ENCODE peak calls at places on chromosomes 12 and 14, in five cellular contexts. One of them, this sample, is unnamed.

GRCh38 chr12:110846615-110847566 is at the start of gene CCDC63:
- DNase-seq in GM12878: no peak
- DNase-seq in MM.1S: peak
- DNase-seq in ascending aorta: no peak
- DNase-seq in fibroblast of mammary gland: peak
- DNase-seq in this sample: peak

GRCh38 chr12:107320929-107321618 is 227.7 kb upstream of the CRY1 start:
- DNase-seq in GM12878: no peak
- DNase-seq in MM.1S: no peak
- DNase-seq in ascending aorta: no peak
- DNase-seq in fibroblast of mammary gland: no peak
- DNase-seq in this sample: no peak

GRCh38 chr12:6459004-6459337 is 7.1 kb downstream of the TAPBPL start:
- DNase-seq in GM12878: no peak
- DNase-seq in MM.1S: no peak
- DNase-seq in ascending aorta: no peak
- DNase-seq in fibroblast of mammary gland: no peak
- DNase-seq in this sample: no peak

GRCh38 chr12:116133149-116133548 is 144.3 kb downstream of the MED13L start:
- DNase-seq in GM12878: no peak
- DNase-seq in MM.1S: no peak
- DNase-seq in ascending aorta: no peak
- DNase-seq in fibroblast of mammary gland: peak
- DNase-seq in this sample: no peak

GRCh38 chr14:78181270-78181669 is 11.1 kb downstream of the NRXN3 start:
- DNase-seq in GM12878: no peak
- DNase-seq in MM.1S: no peak
- DNase-seq in ascending aorta: no peak
- DNase-seq in fibroblast of mammary gland: no peak
- DNase-seq in this sample: no peak

GRCh38 chr14:52873694-52874093 is 77.2 kb downstream of the FERMT2 start:
- DNase-seq in GM12878: no peak
- DNase-seq in MM.1S: no peak
- DNase-seq in ascending aorta: no peak
- DNase-seq in fibroblast of mammary gland: peak
- DNase-seq in this sample: no peak

GRCh38 chr14:74555476-74556050 is 56.5 kb downstream of the LTBP2 start:
- DNase-seq in GM12878: no peak
- DNase-seq in MM.1S: no peak
- DNase-seq in ascending aorta: no peak
- DNase-seq in fibroblast of mammary gland: no peak
- DNase-seq in this sample: no peak

GRCh38 chr12:119334459-119335170 is at the start of gene CCDC60:
- DNase-seq in GM12878: no peak
- DNase-seq in MM.1S: no peak
- DNase-seq in ascending aorta: no peak
- DNase-seq in fibroblast of mammary gland: no peak
- DNase-seq in this sample: peak

GRCh38 chr12:168763-169525 is 45.0 kb downstream of the SLC6A12 start:
- DNase-seq in GM12878: no peak
- DNase-seq in MM.1S: no peak
- DNase-seq in ascending aorta: no peak
- DNase-seq in fibroblast of mammary gland: no peak
- DNase-seq in this sample: no peak

GRCh38 chr12:67539329-67539728 is 109.2 kb upstream of the DYRK2 start:
- DNase-seq in GM12878: no peak
- DNase-seq in MM.1S: no peak
- DNase-seq in ascending aorta: no peak
- DNase-seq in fibroblast of mammary gland: no peak
- DNase-seq in this sample: no peak

GRCh38 chr12:3168775-3169221 is 91.6 kb downstream of the TSPAN9 start:
- DNase-seq in GM12878: no peak
- DNase-seq in MM.1S: no peak
- DNase-seq in ascending aorta: no peak
- DNase-seq in fibroblast of mammary gland: peak
- DNase-seq in this sample: peak

GRCh38 chr12:65663648-65664047 is 160.6 kb upstream of the HMGA2 start:
- DNase-seq in GM12878: no peak
- DNase-seq in MM.1S: no peak
- DNase-seq in ascending aorta: no peak
- DNase-seq in fibroblast of mammary gland: peak
- DNase-seq in this sample: no peak

GRCh38 chr12:95470300-95470699 is 3.7 kb upstream of the METAP2 start:
- DNase-seq in GM12878: no peak
- DNase-seq in MM.1S: no peak
- DNase-seq in ascending aorta: no peak
- DNase-seq in fibroblast of mammary gland: no peak
- DNase-seq in this sample: no peak

GRCh38 chr12:100384549-100384916 is 27.7 kb downstream of the SLC17A8 start:
- DNase-seq in GM12878: no peak
- DNase-seq in MM.1S: no peak
- DNase-seq in ascending aorta: no peak
- DNase-seq in fibroblast of mammary gland: no peak
- DNase-seq in this sample: no peak

GRCh38 chr14:78195431-78195830 is 25.3 kb downstream of the NRXN3 start:
- DNase-seq in GM12878: no peak
- DNase-seq in MM.1S: no peak
- DNase-seq in ascending aorta: no peak
- DNase-seq in fibroblast of mammary gland: no peak
- DNase-seq in this sample: no peak

GRCh38 chr12:76137611-76138010 is 53.1 kb upstream of the NAP1L1 start:
- DNase-seq in GM12878: no peak
- DNase-seq in MM.1S: no peak
- DNase-seq in ascending aorta: no peak
- DNase-seq in fibroblast of mammary gland: no peak
- DNase-seq in this sample: no peak

GRCh38 chr12:60123443-60124000 is 527.7 kb downstream of the SLC16A7 start:
- DNase-seq in GM12878: no peak
- DNase-seq in MM.1S: no peak
- DNase-seq in ascending aorta: no peak
- DNase-seq in fibroblast of mammary gland: peak
- DNase-seq in this sample: no peak

GRCh38 chr12:69569236-69569635 is 16.0 kb upstream of the CCT2 start:
- DNase-seq in GM12878: no peak
- DNase-seq in MM.1S: no peak
- DNase-seq in ascending aorta: no peak
- DNase-seq in fibroblast of mammary gland: peak
- DNase-seq in this sample: no peak

GRCh38 chr14:72201645-72202044 is 269.4 kb downstream of the RGS6 start:
- DNase-seq in GM12878: no peak
- DNase-seq in MM.1S: peak
- DNase-seq in ascending aorta: no peak
- DNase-seq in fibroblast of mammary gland: no peak
- DNase-seq in this sample: no peak

GRCh38 chr14:100129161-100129589 is 30.3 kb downstream of the DEGS2 start:
- DNase-seq in GM12878: no peak
- DNase-seq in MM.1S: no peak
- DNase-seq in ascending aorta: no peak
- DNase-seq in fibroblast of mammary gland: peak
- DNase-seq in this sample: no peak

GRCh38 chr12:108332791-108333382 is 6.2 kb downstream of the CMKLR1 start:
- DNase-seq in GM12878: no peak
- DNase-seq in MM.1S: no peak
- DNase-seq in ascending aorta: peak
- DNase-seq in fibroblast of mammary gland: peak
- DNase-seq in this sample: peak

GRCh38 chr14:68548194-68549056 is 244.4 kb downstream of the ZFP36L1 start:
- DNase-seq in GM12878: no peak
- DNase-seq in MM.1S: no peak
- DNase-seq in ascending aorta: peak
- DNase-seq in fibroblast of mammary gland: peak
- DNase-seq in this sample: no peak

GRCh38 chr12:107817250-107817649 is 42.7 kb downstream of the ASCL4 start:
- DNase-seq in GM12878: no peak
- DNase-seq in MM.1S: no peak
- DNase-seq in ascending aorta: no peak
- DNase-seq in fibroblast of mammary gland: no peak
- DNase-seq in this sample: no peak

GRCh38 chr14:69906201-69906600 is 27.0 kb downstream of the SMOC1 start:
- DNase-seq in GM12878: no peak
- DNase-seq in MM.1S: no peak
- DNase-seq in ascending aorta: no peak
- DNase-seq in fibroblast of mammary gland: no peak
- DNase-seq in this sample: no peak

GRCh38 chr12:19826988-19827550 is 387.8 kb downstream of the AEBP2 start:
- DNase-seq in GM12878: no peak
- DNase-seq in MM.1S: no peak
- DNase-seq in ascending aorta: no peak
- DNase-seq in fibroblast of mammary gland: peak
- DNase-seq in this sample: no peak

GRCh38 chr12:47828967-47829482 is 9.3 kb upstream of the HDAC7 start:
- DNase-seq in GM12878: no peak
- DNase-seq in MM.1S: no peak
- DNase-seq in ascending aorta: no peak
- DNase-seq in fibroblast of mammary gland: peak
- DNase-seq in this sample: no peak

GRCh38 chr12:39763894-39764176 is 144.2 kb upstream of the ABCD2 start:
- DNase-seq in GM12878: no peak
- DNase-seq in MM.1S: no peak
- DNase-seq in ascending aorta: no peak
- DNase-seq in fibroblast of mammary gland: no peak
- DNase-seq in this sample: no peak

GRCh38 chr12:124847675-124848074 is 16.0 kb downstream of the SCARB1 start:
- DNase-seq in GM12878: no peak
- DNase-seq in MM.1S: no peak
- DNase-seq in ascending aorta: no peak
- DNase-seq in fibroblast of mammary gland: peak
- DNase-seq in this sample: no peak

GRCh38 chr12:41188841-41189394 is 798 bp downstream of the PDZRN4 start:
- DNase-seq in GM12878: no peak
- DNase-seq in MM.1S: no peak
- DNase-seq in ascending aorta: no peak
- DNase-seq in fibroblast of mammary gland: no peak
- DNase-seq in this sample: no peak

GRCh38 chr14:105368910-105369652 is 29.3 kb upstream of the TEX22 start:
- DNase-seq in GM12878: no peak
- DNase-seq in MM.1S: no peak
- DNase-seq in ascending aorta: no peak
- DNase-seq in fibroblast of mammary gland: no peak
- DNase-seq in this sample: no peak

GRCh38 chr14:67186789-67187188 is 2.5 kb upstream of the GARIN2 start:
- DNase-seq in GM12878: no peak
- DNase-seq in MM.1S: peak
- DNase-seq in ascending aorta: no peak
- DNase-seq in fibroblast of mammary gland: peak
- DNase-seq in this sample: no peak

GRCh38 chr12:89225401-89225800 is 126.9 kb downstream of the DUSP6 start:
- DNase-seq in GM12878: no peak
- DNase-seq in MM.1S: no peak
- DNase-seq in ascending aorta: no peak
- DNase-seq in fibroblast of mammary gland: peak
- DNase-seq in this sample: peak

GRCh38 chr14:76955575-76956252 is 72.8 kb downstream of the IRF2BPL start:
- DNase-seq in GM12878: peak
- DNase-seq in MM.1S: peak
- DNase-seq in ascending aorta: no peak
- DNase-seq in fibroblast of mammary gland: peak
- DNase-seq in this sample: no peak

GRCh38 chr12:206746-207440 is 7.1 kb downstream of the SLC6A12 start:
- DNase-seq in GM12878: no peak
- DNase-seq in MM.1S: no peak
- DNase-seq in ascending aorta: no peak
- DNase-seq in fibroblast of mammary gland: no peak
- DNase-seq in this sample: no peak

GRCh38 chr14:41950428-41950827 is 343.8 kb downstream of the LRFN5 start:
- DNase-seq in GM12878: no peak
- DNase-seq in MM.1S: no peak
- DNase-seq in ascending aorta: no peak
- DNase-seq in fibroblast of mammary gland: no peak
- DNase-seq in this sample: no peak

GRCh38 chr12:92259852-92260251 is 114.2 kb upstream of the BTG1 start:
- DNase-seq in GM12878: no peak
- DNase-seq in MM.1S: no peak
- DNase-seq in ascending aorta: no peak
- DNase-seq in fibroblast of mammary gland: no peak
- DNase-seq in this sample: no peak

GRCh38 chr12:109247831-109248654 is 61.0 kb downstream of the FOXN4 start:
- DNase-seq in GM12878: no peak
- DNase-seq in MM.1S: no peak
- DNase-seq in ascending aorta: no peak
- DNase-seq in fibroblast of mammary gland: no peak
- DNase-seq in this sample: no peak

GRCh38 chr14:65258391-65258790 is 154.1 kb upstream of the FUT8 start:
- DNase-seq in GM12878: no peak
- DNase-seq in MM.1S: no peak
- DNase-seq in ascending aorta: no peak
- DNase-seq in fibroblast of mammary gland: peak
- DNase-seq in this sample: no peak

GRCh38 chr12:53770281-53770680 is 18.5 kb upstream of the CISTR start:
- DNase-seq in GM12878: no peak
- DNase-seq in MM.1S: no peak
- DNase-seq in ascending aorta: no peak
- DNase-seq in fibroblast of mammary gland: peak
- DNase-seq in this sample: no peak
- H3K4me3 ChIP-seq in GM12878: no peak
- H3K4me3 ChIP-seq in MM.1S: no peak
- H3K4me3 ChIP-seq in ascending aorta: no peak
- H3K4me3 ChIP-seq in fibroblast of mammary gland: no peak
- H3K4me3 ChIP-seq in this sample: no peak

GRCh38 chr14:28767851-28768548 is 1.4 kb downstream of the FOXG1 start:
- DNase-seq in GM12878: no peak
- DNase-seq in MM.1S: no peak
- DNase-seq in ascending aorta: no peak
- DNase-seq in fibroblast of mammary gland: no peak
- DNase-seq in this sample: peak
- TF ChIP-seq CTCF in GM12878: no peak
- TF ChIP-seq CTCF in MM.1S: no peak
- TF ChIP-seq CTCF in ascending aorta: no peak
- TF ChIP-seq CTCF in fibroblast of mammary gland: no peak
- TF ChIP-seq CTCF in this sample: no peak

GRCh38 chr12:24904871-24905270 is 44.0 kb downstream of the BCAT1 start:
- DNase-seq in GM12878: no peak
- DNase-seq in MM.1S: no peak
- DNase-seq in ascending aorta: no peak
- DNase-seq in fibroblast of mammary gland: no peak
- DNase-seq in this sample: no peak

GRCh38 chr12:24901975-24902461 is 46.9 kb downstream of the BCAT1 start:
- DNase-seq in GM12878: no peak
- DNase-seq in MM.1S: no peak
- DNase-seq in ascending aorta: no peak
- DNase-seq in fibroblast of mammary gland: no peak
- DNase-seq in this sample: peak

GRCh38 chr12:24905431-24905830 is 43.5 kb downstream of the BCAT1 start:
- DNase-seq in GM12878: no peak
- DNase-seq in MM.1S: no peak
- DNase-seq in ascending aorta: no peak
- DNase-seq in fibroblast of mammary gland: peak
- DNase-seq in this sample: no peak

GRCh38 chr12:24902521-24903304 is 46.2 kb downstream of the BCAT1 start:
- DNase-seq in GM12878: no peak
- DNase-seq in MM.1S: no peak
- DNase-seq in ascending aorta: no peak
- DNase-seq in fibroblast of mammary gland: peak
- DNase-seq in this sample: peak

GRCh38 chr12:24903305-24904088 is 45.4 kb downstream of the BCAT1 start:
- DNase-seq in GM12878: no peak
- DNase-seq in MM.1S: no peak
- DNase-seq in ascending aorta: no peak
- DNase-seq in fibroblast of mammary gland: peak
- DNase-seq in this sample: no peak
- H3K4me3 ChIP-seq in GM12878: peak
- H3K4me3 ChIP-seq in MM.1S: no peak
- H3K4me3 ChIP-seq in ascending aorta: peak
- H3K4me3 ChIP-seq in fibroblast of mammary gland: peak
- H3K4me3 ChIP-seq in this sample: peak

GRCh38 chr12:118050972-118051910 is 9.7 kb downstream of the WSB2 start:
- DNase-seq in GM12878: no peak
- DNase-seq in MM.1S: no peak
- DNase-seq in ascending aorta: no peak
- DNase-seq in fibroblast of mammary gland: no peak
- DNase-seq in this sample: no peak
- TF ChIP-seq CTCF in GM12878: no peak
- TF ChIP-seq CTCF in MM.1S: no peak
- TF ChIP-seq CTCF in ascending aorta: no peak
- TF ChIP-seq CTCF in fibroblast of mammary gland: peak
- TF ChIP-seq CTCF in this sample: no peak

This sample was measured in GM06990.